ENCODE peak calls at places on chromosome 21, in four cellular contexts. U is prostate gland, G is cardiac muscle cell, H is RWPE2. C is an unnamed sample.
A peak's percentile ranks its signal among the peaks of the same experiment; 100 is the strongest.

GRCh38 chr21:17848228-17848627 is 29.1 kb upstream of the C21orf91 start:
- DNase-seq in U (no peak), G (peak; percentile 88), H (peak; percentile 63), C (peak; percentile 70)

GRCh38 chr21:41675574-41675973 is 91.3 kb downstream of the RIPK4 start:
- DNase-seq in U (no peak), G (no peak), H (no peak), C (no peak)

GRCh38 chr21:31696424-31696823 is 35.5 kb downstream of the SCAF4 start:
- DNase-seq in U (no peak), G (no peak), H (no peak), C (no peak)

GRCh38 chr21:31557421-31557955 is 102.0 kb upstream of the SOD1 start:
- DNase-seq in U (no peak), G (no peak), H (no peak), C (no peak)

GRCh38 chr21:36909901-36910561 is 56.4 kb downstream of the HLCS start:
- DNase-seq in U (no peak), G (peak; percentile 97), H (no peak), C (peak; percentile 80)

GRCh38 chr21:20739421-20739820 is 258.8 kb upstream of the NCAM2 start:
- DNase-seq in U (no peak), G (no peak), H (no peak), C (no peak)

GRCh38 chr21:40020651-40021050 is 153.4 kb downstream of the PCP4 start:
- DNase-seq in U (no peak), G (no peak), H (no peak), C (peak; percentile 18)

GRCh38 chr21:22544747-22545146 is 1546.5 kb downstream of the NCAM2 start:
- DNase-seq in U (no peak), G (no peak), H (no peak), C (no peak)

GRCh38 chr21:17537299-17537698 is 24.5 kb downstream of the CXADR start:
- DNase-seq in U (peak; percentile 16), G (no peak), H (no peak), C (no peak)

GRCh38 chr21:30444204-30444603 is 4.1 kb downstream of the KRTAP15-1 start:
- DNase-seq in U (no peak), G (no peak), H (no peak), C (no peak)

GRCh38 chr21:18041012-18041411 is 203.6 kb upstream of the CHODL start:
- DNase-seq in U (no peak), G (peak; percentile 8), H (no peak), C (no peak)

GRCh38 chr21:31924548-31924947 is 51.7 kb downstream of the HUNK start:
- DNase-seq in U (no peak), G (no peak), H (no peak), C (no peak)

GRCh38 chr21:29725025-29725736 is 214.6 kb downstream of the GRIK1 start:
- DNase-seq in U (no peak), G (no peak), H (no peak), C (no peak)

GRCh38 chr21:41211041-41211426 is 43.1 kb downstream of the BACE2 start:
- DNase-seq in U (no peak), G (no peak), H (no peak), C (no peak)

GRCh38 chr21:45291613-45292398 is 4.1 kb upstream of the POFUT2 start:
- DNase-seq in U (no peak), G (no peak), H (peak; percentile 52), C (no peak)

GRCh38 chr21:26969971-26970725 is 3.3 kb upstream of the ADAMTS5 start:
- DNase-seq in U (no peak), G (no peak), H (no peak), C (no peak)

GRCh38 chr21:21200103-21200938 is 202.1 kb downstream of the NCAM2 start:
- DNase-seq in U (no peak), G (peak; percentile 98), H (peak; percentile 61), C (peak; percentile 85)

GRCh38 chr21:41919666-41920398 is 34.0 kb downstream of the C2CD2 start:
- DNase-seq in U (no peak), G (no peak), H (no peak), C (no peak)

GRCh38 chr21:42565886-42566523 is 52.4 kb downstream of the SLC37A1 start:
- DNase-seq in U (no peak), G (no peak), H (no peak), C (peak; percentile 33)

GRCh38 chr21:21921410-21922232 is 923.4 kb downstream of the NCAM2 start:
- DNase-seq in U (no peak), G (peak; percentile 50), H (no peak), C (no peak)

GRCh38 chr21:45060675-45061311 is 13.6 kb upstream of the ADARB1 start:
- DNase-seq in U (no peak), G (no peak), H (no peak), C (no peak)

GRCh38 chr21:29145354-29145782 is 14.9 kb downstream of the MAP3K7CL start:
- DNase-seq in U (peak; percentile 55), G (peak; percentile 89), H (no peak), C (peak; percentile 82)

GRCh38 chr21:21188513-21189188 is 190.4 kb downstream of the NCAM2 start:
- DNase-seq in U (no peak), G (peak; percentile 21), H (no peak), C (no peak)

GRCh38 chr21:36908260-36908908 is 58.1 kb downstream of the HLCS start:
- DNase-seq in U (no peak), G (peak; percentile 21), H (no peak), C (peak; percentile 42)

GRCh38 chr21:29449306-29449940 is 150.7 kb downstream of the BACH1 start:
- DNase-seq in U (no peak), G (peak; percentile 29), H (no peak), C (no peak)

GRCh38 chr21:29481641-29482040 is 182.9 kb downstream of the BACH1 start:
- DNase-seq in U (no peak), G (peak; percentile 44), H (no peak), C (peak; percentile 83)

GRCh38 chr21:42513985-42514882 is 582 bp downstream of the SLC37A1 start:
- DNase-seq in U (no peak), G (peak; percentile 25), H (no peak), C (peak; percentile 42)

GRCh38 chr21:36854391-36854790 is 112.1 kb downstream of the HLCS start:
- DNase-seq in U (no peak), G (peak; percentile 64), H (no peak), C (peak; percentile 52)

GRCh38 chr21:28489197-28489596 is 503.5 kb downstream of the LTN1 start:
- DNase-seq in U (no peak), G (no peak), H (no peak), C (no peak)

GRCh38 chr21:41075668-41076463 is 92.1 kb upstream of the BACE2 start:
- DNase-seq in U (no peak), G (no peak), H (no peak), C (no peak)

GRCh38 chr21:42646076-42646825 is 7.2 kb upstream of the PDE9A start:
- DNase-seq in U (no peak), G (no peak), H (peak; percentile 42), C (peak; percentile 68)

GRCh38 chr21:28805885-28806284 is 186.8 kb downstream of the LTN1 start:
- DNase-seq in U (no peak), G (peak; percentile 88), H (no peak), C (peak; percentile 84)

GRCh38 chr21:28818663-28819278 is 173.9 kb downstream of the LTN1 start:
- DNase-seq in U (no peak), G (peak; percentile 36), H (no peak), C (no peak)

GRCh38 chr21:41600556-41600955 is 92.6 kb upstream of the TMPRSS2 start:
- DNase-seq in U (no peak), G (no peak), H (peak; percentile 33), C (no peak)

GRCh38 chr21:36330904-36331303 is 10.9 kb downstream of the MORC3 start:
- DNase-seq in U (peak; percentile 39), G (peak; percentile 73), H (no peak), C (peak; percentile 28)

GRCh38 chr21:45156459-45156858 is 82.1 kb downstream of the ADARB1 start:
- DNase-seq in U (no peak), G (no peak), H (no peak), C (peak; percentile 28)

GRCh38 chr21:35197191-35197590 is 148.1 kb upstream of the RUNX1 start:
- DNase-seq in U (no peak), G (no peak), H (no peak), C (no peak)
- H3K27ac ChIP-seq in U (no peak overlapping the region), G (no peak overlapping the region), H (peak overlapping the region; percentile 84), C (peak overlapping the region; percentile 58)

GRCh38 chr21:34343347-34344057 is 20.3 kb upstream of the KCNE2 start:
- DNase-seq in U (no peak), G (no peak), H (no peak), C (peak; percentile 26)

GRCh38 chr21:34344058-34344425 is 19.8 kb upstream of the KCNE2 start:
- DNase-seq in U (no peak), G (no peak), H (no peak), C (no peak)

GRCh38 chr21:34345091-34345871 is 18.5 kb upstream of the KCNE2 start:
- DNase-seq in U (no peak), G (peak; percentile 37), H (no peak), C (peak; percentile 71)

GRCh38 chr21:34344584-34344983 is 19.2 kb upstream of the KCNE2 start:
- DNase-seq in U (no peak), G (no peak), H (no peak), C (no peak)

DNA sequence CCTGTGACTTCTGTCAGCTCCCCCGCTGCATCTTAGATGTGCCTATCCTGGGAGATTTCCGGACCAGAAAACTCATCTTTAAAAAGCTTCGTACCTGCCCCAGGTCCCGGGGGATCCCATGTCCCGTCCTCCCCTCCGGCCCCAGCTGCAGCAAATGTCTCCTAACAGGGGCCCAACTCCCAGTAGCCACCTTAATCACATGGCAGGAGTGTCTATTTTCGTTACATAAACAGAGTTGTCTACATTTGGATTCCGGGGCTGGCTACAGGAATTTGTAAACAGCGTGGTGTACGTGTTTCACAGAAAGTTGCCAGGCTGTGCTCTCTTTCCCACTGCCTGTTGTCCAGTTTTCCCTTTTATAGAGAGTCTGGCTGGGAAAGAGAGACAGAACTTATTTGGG is 17.9 kb upstream of the KCNE2 start:
- DNase-seq in U (no peak), G (no peak), H (no peak), C (peak; percentile 76)
- H3K27ac ChIP-seq in U (peak overlapping the region; percentile 56), G (peak overlapping the region; percentile 10), H (no peak overlapping the region), C (peak overlapping the region; percentile 56)

GRCh38 chr21:14753069-14753465 is 207.0 kb upstream of the SAMSN1 start:
- DNase-seq in U (no peak), G (no peak), H (no peak), C (no peak)
- H3K27ac ChIP-seq in U (no peak overlapping the region), G (no peak overlapping the region), H (no peak overlapping the region), C (no peak overlapping the region)

GRCh38 chr21:15363921-15364320 is 299.1 kb upstream of the NRIP1 start:
- DNase-seq in U (no peak), G (peak; percentile 64), H (no peak), C (no peak)

GRCh38 chr21:15362458-15362857 is 297.7 kb upstream of the NRIP1 start:
- DNase-seq in U (no peak), G (no peak), H (no peak), C (no peak)

GRCh38 chr21:15365751-15366392 is 301.1 kb upstream of the NRIP1 start:
- DNase-seq in U (no peak), G (no peak), H (no peak), C (no peak)

GRCh38 chr21:15370576-15370975 is 305.8 kb upstream of the NRIP1 start:
- DNase-seq in U (no peak), G (no peak), H (no peak), C (no peak)

DNA sequence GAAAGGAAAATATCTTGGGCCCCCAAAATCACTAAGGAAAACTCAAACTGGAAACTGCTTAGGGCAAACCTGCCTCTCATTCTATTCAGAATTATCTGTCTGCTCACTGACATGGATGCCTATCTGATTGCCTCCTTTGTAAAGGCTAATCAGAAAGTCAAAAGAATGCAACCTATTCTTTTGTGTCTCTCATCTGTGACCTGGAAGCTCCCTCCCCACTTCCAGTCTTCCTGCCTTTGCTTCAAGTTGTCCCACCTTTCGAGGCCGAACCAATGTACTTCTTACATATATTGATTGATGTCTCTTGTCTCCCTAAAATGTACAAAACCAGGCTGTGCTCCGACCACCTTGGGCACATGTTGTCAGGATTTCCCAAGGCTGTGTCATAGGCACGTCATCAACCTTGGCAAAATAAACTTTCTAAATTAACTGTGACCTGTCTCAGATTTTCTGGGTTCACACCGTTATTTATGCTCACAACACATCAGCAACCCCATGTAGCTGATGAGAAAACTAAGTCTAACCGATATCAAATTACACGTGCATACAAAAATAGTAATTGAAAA is 302.3 kb upstream of the NRIP1 start:
- DNase-seq in U (no peak), G (no peak), H (no peak), C (no peak)
- H3K27ac ChIP-seq in U (no peak overlapping the region), G (no peak overlapping the region), H (no peak overlapping the region), C (no peak overlapping the region)

C was measured in SJSA1.